ENCODE peak calls at places on chromosomes 5 and 9, in seven cellular contexts. K, L, D, O, H, S and Q are unnamed samples.

GRCh38 chr5:90134892-90135291 is 274.7 kb downstream of the CETN3 start:
- DNase-seq in K (peak; percentile 81), L (peak; percentile 68), D (peak; percentile 63), O (no peak), H (peak; percentile 95), S (no peak), Q (peak; percentile 95)

GRCh38 chr5:137201876-137202275 is 297.2 kb downstream of the SPOCK1 start:
- DNase-seq in K (no peak), L (no peak), D (peak; percentile 96), O (no peak), H (peak; percentile 61), S (no peak), Q (no peak)

GRCh38 chr5:168570490-168571328 is 8.5 kb downstream of the PANK3 start:
- DNase-seq in K (no peak), L (no peak), D (no peak), O (no peak), H (no peak), S (no peak), Q (no peak)

GRCh38 chr9:85717220-85717619 is 24.5 kb downstream of the AGTPBP1 start:
- DNase-seq in K (no peak), L (no peak), D (no peak), O (no peak), H (no peak), S (no peak), Q (no peak)

GRCh38 chr5:35811108-35811741 is 45.5 kb upstream of the IL7R start:
- DNase-seq in K (no peak), L (no peak), D (peak; percentile 13), O (no peak), H (peak; percentile 53), S (no peak), Q (no peak)

GRCh38 chr9:106324596-106325280 is 538.2 kb upstream of the ZNF462 start:
- DNase-seq in K (no peak), L (no peak), D (no peak), O (no peak), H (no peak), S (no peak), Q (no peak)

GRCh38 chr5:54581831-54582548 is 64.4 kb downstream of the SNX18 start:
- DNase-seq in K (no peak), L (no peak), D (peak; percentile 49), O (no peak), H (no peak), S (no peak), Q (no peak)

GRCh38 chr9:108953983-108954574 is 19.9 kb downstream of the ABITRAM start:
- DNase-seq in K (peak; percentile 23), L (no peak), D (peak; percentile 68), O (no peak), H (peak; percentile 61), S (no peak), Q (no peak)

GRCh38 chr9:93820667-93821306 is 134.4 kb downstream of the BARX1 start:
- DNase-seq in K (no peak), L (no peak), D (no peak), O (no peak), H (no peak), S (no peak), Q (peak; percentile 37)

GRCh38 chr5:96483878-96484277 is 50.8 kb upstream of the PCSK1 start:
- DNase-seq in K (no peak), L (no peak), D (peak; percentile 48), O (no peak), H (peak; percentile 58), S (no peak), Q (no peak)

GRCh38 chr5:170135796-170136490 is 30.2 kb downstream of the FOXI1 start:
- DNase-seq in K (no peak), L (no peak), D (no peak), O (no peak), H (no peak), S (no peak), Q (no peak)

GRCh38 chr5:90909091-90909503 is 350.5 kb downstream of the ADGRV1 start:
- DNase-seq in K (peak; percentile 36), L (no peak), D (no peak), O (peak; percentile 33), H (peak; percentile 28), S (no peak), Q (no peak)

GRCh38 chr5:131786900-131787692 is 9.7 kb downstream of the FNIP1 start:
- DNase-seq in K (no peak), L (no peak), D (no peak), O (no peak), H (no peak), S (no peak), Q (no peak)

GRCh38 chr9:6656901-6657300 is 11.4 kb upstream of the GLDC start:
- DNase-seq in K (no peak), L (no peak), D (no peak), O (no peak), H (no peak), S (no peak), Q (no peak)

GRCh38 chr9:123929177-123929869 is 603 bp downstream of the DENND1A start:
- DNase-seq in K (no peak), L (no peak), D (no peak), O (peak; percentile 7), H (no peak), S (no peak), Q (peak; percentile 59)

GRCh38 chr5:107933326-107933725 is 262.6 kb upstream of the EFNA5 start:
- DNase-seq in K (no peak), L (no peak), D (no peak), O (no peak), H (no peak), S (no peak), Q (no peak)

GRCh38 chr9:105877719-105878118 is 183.4 kb downstream of the TMEM38B start:
- DNase-seq in K (no peak), L (no peak), D (no peak), O (no peak), H (no peak), S (no peak), Q (no peak)

GRCh38 chr5:389197-389821 is 53.7 kb upstream of the EXOC3 start:
- DNase-seq in K (no peak), L (no peak), D (no peak), O (no peak), H (no peak), S (no peak), Q (peak; percentile 33)

GRCh38 chr5:55691265-55692105 is 20.6 kb downstream of the SLC38A9 start:
- DNase-seq in K (no peak), L (no peak), D (peak; percentile 69), O (no peak), H (peak; percentile 37), S (no peak), Q (no peak)

GRCh38 chr5:138956801-138957200 is 81.7 kb upstream of the LRRTM2 start:
- DNase-seq in K (no peak), L (no peak), D (no peak), O (no peak), H (no peak), S (no peak), Q (no peak)

DNA sequence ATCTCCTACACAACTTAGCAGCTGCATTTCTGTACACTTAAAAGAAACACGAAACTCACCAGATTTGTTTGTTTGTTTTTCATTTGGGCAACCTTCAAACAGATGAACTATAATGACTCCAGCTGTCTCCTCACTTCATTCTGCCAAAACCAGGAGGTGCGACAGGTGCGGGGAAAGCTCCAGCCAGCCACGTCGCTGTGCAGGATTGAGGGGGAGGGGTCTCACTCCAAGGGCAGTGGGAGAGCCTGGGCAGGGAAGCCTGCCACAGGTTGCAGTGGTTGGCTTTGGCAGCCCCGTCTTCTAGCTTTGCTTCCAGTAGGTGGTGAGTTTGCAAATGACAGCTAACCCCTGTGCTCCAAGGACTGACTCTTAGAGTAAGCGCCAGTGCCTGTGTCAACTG is 215.8 kb downstream of the CEMIP2 start:
- DNase-seq in K (no peak), L (no peak), D (no peak), O (peak; percentile 35), H (no peak), S (no peak), Q (no peak)
- H3K27ac ChIP-seq in K (no peak overlapping the region), L (no peak overlapping the region), D (no peak overlapping the region), O (no peak overlapping the region), H (no peak overlapping the region), S (no peak overlapping the region), Q (no peak overlapping the region)

GRCh38 chr5:177487975-177488374 is 9.4 kb downstream of the PDLIM7 start:
- DNase-seq in K (no peak), L (no peak), D (no peak), O (no peak), H (no peak), S (no peak), Q (no peak)
- H3K36me3 ChIP-seq in K (peaks cover 100% of the 10 kb centered on the region), L (no peaks in the 10 kb centered on the region), D (peaks cover 69% of the 10 kb centered on the region), O (peaks cover 8% of the 10 kb centered on the region), H (peaks cover 73% of the 10 kb centered on the region), S (no peaks in the 10 kb centered on the region), Q (no peaks in the 10 kb centered on the region)

GRCh38 chr9:111632695-111633388 is 1.7 kb downstream of the DNAJC25 start:
- DNase-seq in K (no peak), L (no peak), D (no peak), O (no peak), H (no peak), S (no peak), Q (no peak)
- H3K4me3 ChIP-seq in K (no peak overlapping the region), L (no peak overlapping the region), D (peak overlapping the region; percentile 89), O (no peak overlapping the region), H (peak overlapping the region; percentile 97), S (no peak overlapping the region), Q (peak overlapping the region; percentile 5)

DNA sequence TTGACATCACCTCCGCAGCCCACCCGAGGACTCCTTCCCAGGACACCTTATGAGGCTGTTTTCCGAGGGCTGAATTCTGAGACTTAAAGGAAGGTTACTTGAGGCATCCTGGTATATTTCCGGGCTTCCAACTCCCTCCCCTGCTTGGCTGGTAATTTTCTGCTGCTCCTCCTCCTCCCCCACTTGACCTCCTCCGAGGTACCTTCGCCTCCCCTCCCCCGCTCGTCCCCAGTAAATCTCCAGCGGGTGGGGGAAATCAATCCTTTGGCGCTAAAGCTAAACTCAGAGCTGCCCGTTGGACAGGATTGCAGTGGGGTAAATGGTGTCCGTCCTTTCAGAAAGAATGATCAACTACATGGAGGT is 4.9 kb upstream of the ISL1 start:
- DNase-seq in K (no peak), L (no peak), D (no peak), O (no peak), H (no peak), S (no peak), Q (no peak)
- H3K27ac ChIP-seq in K (no peak overlapping the region), L (no peak overlapping the region), D (no peak overlapping the region), O (no peak overlapping the region), H (no peak overlapping the region), S (no peak overlapping the region), Q (no peak overlapping the region)

DNA sequence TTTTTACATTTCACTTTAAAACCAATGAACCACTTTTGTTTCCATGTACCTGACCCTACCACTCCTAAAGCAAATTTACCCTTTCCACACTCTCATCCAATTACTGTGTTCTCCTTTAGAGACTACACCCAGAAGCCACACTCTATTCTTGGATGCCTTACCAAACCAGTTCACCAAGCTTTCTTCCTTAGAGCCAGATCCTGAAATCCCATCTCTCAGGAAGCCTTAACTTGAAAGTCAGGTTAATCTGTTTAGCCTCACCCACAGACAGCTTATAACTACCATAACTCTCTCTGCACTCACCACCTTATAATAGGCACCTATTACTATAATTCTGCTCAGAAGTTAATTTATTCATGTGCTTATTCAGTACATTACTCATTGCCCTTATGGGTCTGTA is 4.3 kb downstream of the CSNK1A1 start:
- DNase-seq in K (no peak), L (no peak), D (peak; percentile 45), O (no peak), H (peak; percentile 17), S (no peak), Q (no peak)
- H3K36me3 ChIP-seq in K (peaks cover 76% of the 10 kb centered on the region), L (no peaks in the 10 kb centered on the region), D (peaks cover 59% of the 10 kb centered on the region), O (no peaks in the 10 kb centered on the region), H (peaks cover 12% of the 10 kb centered on the region), S (peaks cover 17% of the 10 kb centered on the region), Q (no peaks in the 10 kb centered on the region)